ENCODE peak calls at places on chromosomes 3 and 15, in ten cellular contexts. G, E, W, T, U, Y, A, H, K and Z are unnamed samples.

GRCh38 chr3:163490119-163490518 is 1588.2 kb downstream of the SI start:
- DNase-seq in G (no peak), E (peak), W (peak), T (peak), U (no peak), Y (no peak), A (no peak), H (peak), K (no peak), Z (peak)

GRCh38 chr3:6250167-6250566 is 610.7 kb upstream of the GRM7 start:
- DNase-seq in G (peak), E (no peak), W (no peak), T (no peak), U (no peak), Y (no peak), A (no peak), H (no peak), K (no peak), Z (no peak)

GRCh38 chr15:65476942-65477341 is 40.5 kb downstream of the DPP8 start:
- DNase-seq in G (no peak), E (no peak), W (no peak), T (no peak), U (no peak), Y (no peak), A (no peak), H (no peak), K (no peak), Z (no peak)

GRCh38 chr3:99783009-99783573 is 34.6 kb upstream of the CMSS1 start:
- DNase-seq in G (no peak), E (peak), W (no peak), T (no peak), U (no peak), Y (peak), A (no peak), H (no peak), K (no peak), Z (no peak)

GRCh38 chr3:194960446-194961032 is 274.9 kb downstream of the FAM43A start:
- DNase-seq in G (no peak), E (no peak), W (no peak), T (no peak), U (no peak), Y (no peak), A (peak), H (no peak), K (no peak), Z (no peak)

GRCh38 chr3:127289646-127290575 is 2.1 kb upstream of the PRR20G start:
- DNase-seq in G (no peak), E (peak), W (no peak), T (no peak), U (no peak), Y (no peak), A (no peak), H (no peak), K (no peak), Z (no peak)

GRCh38 chr15:64874131-64874530 is 32.4 kb downstream of the PLEKHO2 start:
- DNase-seq in G (no peak), E (no peak), W (no peak), T (no peak), U (no peak), Y (no peak), A (no peak), H (no peak), K (no peak), Z (no peak)

GRCh38 chr3:8485141-8485840 is 16.3 kb upstream of the LMCD1 start:
- DNase-seq in G (no peak), E (no peak), W (no peak), T (no peak), U (no peak), Y (no peak), A (no peak), H (no peak), K (no peak), Z (no peak)

GRCh38 chr3:42014443-42014945 is 52.6 kb upstream of the ULK4 start:
- DNase-seq in G (peak), E (peak), W (no peak), T (no peak), U (no peak), Y (no peak), A (no peak), H (no peak), K (no peak), Z (no peak)

GRCh38 chr15:66803749-66804148 is 101.7 kb downstream of the SMAD6 start:
- DNase-seq in G (no peak), E (no peak), W (no peak), T (no peak), U (no peak), Y (no peak), A (no peak), H (no peak), K (peak), Z (no peak)

GRCh38 chr3:9779721-9780450 is 10.1 kb upstream of the CAMK1 start:
- DNase-seq in G (peak), E (no peak), W (no peak), T (no peak), U (no peak), Y (no peak), A (no peak), H (peak), K (no peak), Z (no peak)

GRCh38 chr3:126715432-126715831 is 11.4 kb downstream of the CHCHD6 start:
- DNase-seq in G (no peak), E (no peak), W (no peak), T (no peak), U (no peak), Y (no peak), A (peak), H (no peak), K (no peak), Z (no peak)

GRCh38 chr15:70170096-70170699 is 72.5 kb upstream of the TLE3 start:
- DNase-seq in G (no peak), E (no peak), W (no peak), T (no peak), U (no peak), Y (no peak), A (no peak), H (no peak), K (no peak), Z (no peak)

GRCh38 chr15:31463521-31464102 is 137.0 kb downstream of the KLF13 start:
- DNase-seq in G (no peak), E (no peak), W (no peak), T (no peak), U (no peak), Y (no peak), A (peak), H (no peak), K (peak), Z (no peak)

GRCh38 chr3:73580343-73580742 is 44.4 kb downstream of the PDZRN3 start:
- DNase-seq in G (no peak), E (peak), W (no peak), T (no peak), U (no peak), Y (no peak), A (no peak), H (no peak), K (no peak), Z (no peak)

GRCh38 chr15:89781891-89782618 is 5.9 kb downstream of the MESP2 start:
- DNase-seq in G (no peak), E (peak), W (no peak), T (no peak), U (no peak), Y (no peak), A (no peak), H (no peak), K (no peak), Z (no peak)

GRCh38 chr3:37934631-37935289 is 55.8 kb upstream of the VILL start:
- DNase-seq in G (no peak), E (no peak), W (no peak), T (no peak), U (no peak), Y (no peak), A (no peak), H (no peak), K (no peak), Z (no peak)

GRCh38 chr15:34783471-34783870 is 11.9 kb downstream of the ACTC1 start:
- DNase-seq in G (no peak), E (no peak), W (no peak), T (no peak), U (no peak), Y (no peak), A (no peak), H (no peak), K (no peak), Z (no peak)

GRCh38 chr15:55741592-55742497 is 1.1 kb downstream of the PRTG start:
- DNase-seq in G (peak), E (no peak), W (no peak), T (peak), U (no peak), Y (peak), A (no peak), H (peak), K (no peak), Z (peak)

GRCh38 chr3:72127843-72128242 is 342.9 kb upstream of the PROK2 start:
- DNase-seq in G (no peak), E (peak), W (no peak), T (no peak), U (no peak), Y (no peak), A (no peak), H (no peak), K (no peak), Z (no peak)

GRCh38 chr15:48424076-48424475 is 92.8 kb downstream of the DUT start:
- DNase-seq in G (no peak), E (peak), W (no peak), T (no peak), U (no peak), Y (no peak), A (no peak), H (no peak), K (no peak), Z (no peak)

GRCh38 chr15:78047631-78048409 is 29.7 kb downstream of the TBC1D2B start:
- DNase-seq in G (no peak), E (no peak), W (no peak), T (no peak), U (no peak), Y (peak), A (peak), H (no peak), K (peak), Z (no peak)

GRCh38 chr3:13827699-13828098 is 52.2 kb downstream of the WNT7A start:
- DNase-seq in G (no peak), E (no peak), W (no peak), T (no peak), U (no peak), Y (no peak), A (no peak), H (no peak), K (no peak), Z (no peak)

GRCh38 chr3:24923565-24923964 is 428.9 kb upstream of the THRB start:
- DNase-seq in G (no peak), E (no peak), W (no peak), T (no peak), U (no peak), Y (no peak), A (no peak), H (no peak), K (no peak), Z (no peak)

GRCh38 chr3:49465269-49466034 is 4.6 kb upstream of the DAG1 start:
- DNase-seq in G (no peak), E (no peak), W (peak), T (no peak), U (no peak), Y (no peak), A (no peak), H (no peak), K (no peak), Z (no peak)

GRCh38 chr3:113897373-113897777 is 50.4 kb upstream of the ZDHHC23 start:
- DNase-seq in G (no peak), E (peak), W (no peak), T (no peak), U (no peak), Y (no peak), A (no peak), H (no peak), K (no peak), Z (no peak)

GRCh38 chr3:52270252-52270754 is 8.1 kb downstream of the WDR82 start:
- DNase-seq in G (no peak), E (no peak), W (no peak), T (no peak), U (no peak), Y (no peak), A (no peak), H (no peak), K (no peak), Z (no peak)

GRCh38 chr3:155001289-155002007 is 78.7 kb upstream of the MME start:
- DNase-seq in G (no peak), E (peak), W (no peak), T (no peak), U (no peak), Y (no peak), A (no peak), H (no peak), K (no peak), Z (no peak)

GRCh38 chr3:186298876-186299275 is 63.2 kb downstream of the DGKG start:
- DNase-seq in G (no peak), E (peak), W (no peak), T (no peak), U (no peak), Y (no peak), A (no peak), H (no peak), K (no peak), Z (no peak)

GRCh38 chr15:84816694-84817460 is at the start of gene ALPK3:
- DNase-seq in G (no peak), E (no peak), W (peak), T (peak), U (no peak), Y (no peak), A (no peak), H (no peak), K (peak), Z (peak)

GRCh38 chr15:89149501-89150101 is 61.3 kb downstream of the ABHD2 start:
- DNase-seq in G (no peak), E (peak), W (no peak), T (no peak), U (no peak), Y (no peak), A (peak), H (no peak), K (no peak), Z (no peak)

GRCh38 chr3:28224430-28224829 is 17.0 kb upstream of the CMC1 start:
- DNase-seq in G (no peak), E (no peak), W (no peak), T (no peak), U (no peak), Y (no peak), A (no peak), H (peak), K (no peak), Z (no peak)

GRCh38 chr3:164486150-164486549 is 592.1 kb downstream of the SI start:
- DNase-seq in G (no peak), E (no peak), W (no peak), T (no peak), U (no peak), Y (no peak), A (no peak), H (no peak), K (no peak), Z (no peak)

GRCh38 chr15:101488300-101489164 is 975 bp downstream of the PCSK6 start:
- DNase-seq in G (no peak), E (no peak), W (no peak), T (no peak), U (no peak), Y (no peak), A (no peak), H (no peak), K (no peak), Z (no peak)